ENCODE peak calls at places on chromosomes 2 and 18, in five cellular contexts. One of them, this sample, is unnamed.

GRCh38 chr2:37232131-37232933 is 874 bp downstream of the NDUFAF7 start:
- DNase-seq in T-helper 2 cell: no peak
- DNase-seq in nucleus accumbens: no peak
- DNase-seq in HuH-7.5: peak
- DNase-seq in D721Med: no peak
- DNase-seq in this sample: peak

GRCh38 chr2:144694456-144694855 is 174.5 kb upstream of the ZEB2 start:
- DNase-seq in nucleus accumbens: no peak
- DNase-seq in D721Med: no peak
- DNase-seq in HuH-7.5: no peak
- DNase-seq in T-helper 2 cell: no peak
- DNase-seq in this sample: no peak

GRCh38 chr2:10476723-10477442 is 28.8 kb upstream of the ODC1 start:
- DNase-seq in nucleus accumbens: no peak
- DNase-seq in D721Med: no peak
- DNase-seq in T-helper 2 cell: no peak
- DNase-seq in HuH-7.5: no peak
- DNase-seq in this sample: no peak

GRCh38 chr2:240966457-240966905 is 31.9 kb upstream of the SNED1 start:
- DNase-seq in HuH-7.5: no peak
- DNase-seq in nucleus accumbens: no peak
- DNase-seq in T-helper 2 cell: no peak
- DNase-seq in D721Med: no peak
- DNase-seq in this sample: peak

GRCh38 chr18:70385474-70385873 is 96.6 kb downstream of the SOCS6 start:
- DNase-seq in D721Med: no peak
- DNase-seq in nucleus accumbens: no peak
- DNase-seq in HuH-7.5: no peak
- DNase-seq in T-helper 2 cell: no peak
- DNase-seq in this sample: no peak

GRCh38 chr2:171670655-171671054 is 16.6 kb upstream of the DYNC1I2 start:
- DNase-seq in T-helper 2 cell: no peak
- DNase-seq in nucleus accumbens: no peak
- DNase-seq in HuH-7.5: no peak
- DNase-seq in D721Med: no peak
- DNase-seq in this sample: no peak

GRCh38 chr18:79498662-79499061 is 102.9 kb downstream of the NFATC1 start:
- DNase-seq in HuH-7.5: no peak
- DNase-seq in nucleus accumbens: no peak
- DNase-seq in D721Med: no peak
- DNase-seq in T-helper 2 cell: no peak
- DNase-seq in this sample: no peak

GRCh38 chr2:159086332-159086731 is 117.9 kb downstream of the TANC1 start:
- DNase-seq in nucleus accumbens: no peak
- DNase-seq in HuH-7.5: no peak
- DNase-seq in D721Med: no peak
- DNase-seq in T-helper 2 cell: no peak
- DNase-seq in this sample: no peak

GRCh38 chr2:233429175-233429897 is 75.0 kb downstream of the DGKD start:
- DNase-seq in HuH-7.5: no peak
- DNase-seq in nucleus accumbens: no peak
- DNase-seq in T-helper 2 cell: no peak
- DNase-seq in D721Med: no peak
- DNase-seq in this sample: no peak

GRCh38 chr2:25309402-25309801 is 32.3 kb downstream of the DNMT3A start:
- DNase-seq in D721Med: peak
- DNase-seq in nucleus accumbens: peak
- DNase-seq in T-helper 2 cell: peak
- DNase-seq in HuH-7.5: peak
- DNase-seq in this sample: peak

GRCh38 chr2:80482276-80482675 is 177.7 kb upstream of the LRRTM1 start:
- DNase-seq in HuH-7.5: no peak
- DNase-seq in nucleus accumbens: no peak
- DNase-seq in T-helper 2 cell: no peak
- DNase-seq in D721Med: no peak
- DNase-seq in this sample: no peak

GRCh38 chr2:233265899-233266431 is 14.5 kb downstream of the ATG16L1 start:
- DNase-seq in D721Med: no peak
- DNase-seq in nucleus accumbens: no peak
- DNase-seq in T-helper 2 cell: no peak
- DNase-seq in HuH-7.5: no peak
- DNase-seq in this sample: peak

GRCh38 chr2:85593023-85593422 is 2.5 kb upstream of the RNF181 start:
- DNase-seq in nucleus accumbens: no peak
- DNase-seq in D721Med: no peak
- DNase-seq in HuH-7.5: no peak
- DNase-seq in T-helper 2 cell: no peak
- DNase-seq in this sample: no peak

GRCh38 chr18:77495079-77495478 is 245.4 kb downstream of the GALR1 start:
- DNase-seq in HuH-7.5: no peak
- DNase-seq in D721Med: no peak
- DNase-seq in nucleus accumbens: no peak
- DNase-seq in T-helper 2 cell: no peak
- DNase-seq in this sample: no peak

GRCh38 chr2:196372811-196373664 is 201.7 kb upstream of the STK17B start:
- DNase-seq in D721Med: no peak
- DNase-seq in HuH-7.5: no peak
- DNase-seq in nucleus accumbens: no peak
- DNase-seq in T-helper 2 cell: no peak
- DNase-seq in this sample: no peak

GRCh38 chr2:86029873-86030272 is 75.8 kb downstream of the POLR1A start:
- DNase-seq in nucleus accumbens: no peak
- DNase-seq in T-helper 2 cell: no peak
- DNase-seq in D721Med: no peak
- DNase-seq in HuH-7.5: no peak
- DNase-seq in this sample: no peak

GRCh38 chr18:48455555-48456478 is 46.6 kb upstream of the ZBTB7C start:
- DNase-seq in D721Med: no peak
- DNase-seq in HuH-7.5: no peak
- DNase-seq in nucleus accumbens: no peak
- DNase-seq in T-helper 2 cell: peak
- DNase-seq in this sample: no peak

GRCh38 chr2:240916571-240917008 is 10.5 kb downstream of the CROCC2 start:
- DNase-seq in T-helper 2 cell: peak
- DNase-seq in HuH-7.5: no peak
- DNase-seq in nucleus accumbens: no peak
- DNase-seq in D721Med: peak
- DNase-seq in this sample: no peak

GRCh38 chr2:12597555-12597954 is 119.2 kb upstream of the TRIB2 start:
- DNase-seq in nucleus accumbens: no peak
- DNase-seq in T-helper 2 cell: no peak
- DNase-seq in D721Med: no peak
- DNase-seq in HuH-7.5: no peak
- DNase-seq in this sample: peak

GRCh38 chr18:37511933-37512332 is 53.7 kb downstream of the CELF4 start:
- DNase-seq in D721Med: no peak
- DNase-seq in T-helper 2 cell: no peak
- DNase-seq in HuH-7.5: no peak
- DNase-seq in nucleus accumbens: no peak
- DNase-seq in this sample: no peak

GRCh38 chr2:157439792-157440186 is 4.1 kb downstream of the CYTIP start:
- DNase-seq in HuH-7.5: no peak
- DNase-seq in nucleus accumbens: no peak
- DNase-seq in T-helper 2 cell: no peak
- DNase-seq in D721Med: no peak
- DNase-seq in this sample: no peak

GRCh38 chr2:85132392-85132791 is 800 bp upstream of the TCF7L1 start:
- DNase-seq in T-helper 2 cell: no peak
- DNase-seq in D721Med: no peak
- DNase-seq in HuH-7.5: peak
- DNase-seq in nucleus accumbens: no peak
- DNase-seq in this sample: no peak

GRCh38 chr2:239676716-239677454 is 276.1 kb upstream of the HDAC4 start:
- DNase-seq in HuH-7.5: no peak
- DNase-seq in D721Med: no peak
- DNase-seq in T-helper 2 cell: no peak
- DNase-seq in nucleus accumbens: no peak
- DNase-seq in this sample: no peak

GRCh38 chr2:239311132-239312040 is 89.4 kb downstream of the HDAC4 start:
- DNase-seq in T-helper 2 cell: no peak
- DNase-seq in HuH-7.5: no peak
- DNase-seq in D721Med: no peak
- DNase-seq in nucleus accumbens: no peak
- DNase-seq in this sample: no peak

GRCh38 chr18:2894841-2895370 is 48.1 kb downstream of the EMILIN2 start:
- DNase-seq in D721Med: peak
- DNase-seq in nucleus accumbens: no peak
- DNase-seq in T-helper 2 cell: no peak
- DNase-seq in HuH-7.5: peak
- DNase-seq in this sample: no peak

GRCh38 chr2:7621018-7621814 is 704.0 kb downstream of the RNF144A start:
- DNase-seq in HuH-7.5: no peak
- DNase-seq in T-helper 2 cell: no peak
- DNase-seq in D721Med: no peak
- DNase-seq in nucleus accumbens: no peak
- DNase-seq in this sample: no peak

This sample was measured in posterior cingulate gyrus.